ENCODE peak calls at places on chromosomes 7 and 10, in ten cellular contexts. U, J, D, W, C, F, B, N, P and M are unnamed samples.

GRCh38 chr7:16978358-16979244 is 96.8 kb upstream of the AGR3 start:
- DNase-seq in W (no peak), N (peak), J (no peak), P (no peak), C (no peak), F (no peak), U (no peak), D (peak), B (peak), M (peak)

GRCh38 chr7:22726345-22726848 is 603 bp upstream of the IL6 start:
- DNase-seq in N (peak), J (peak), W (peak), P (peak), F (peak), D (peak), B (peak), C (peak), U (peak), M (peak)

GRCh38 chr10:46544989-46545791 is 11.3 kb downstream of the GPRIN2 start:
- DNase-seq in F (no peak), C (peak), D (peak), W (no peak), B (peak), N (peak), U (no peak), J (no peak), P (peak), M (no peak)

GRCh38 chr7:20304366-20304765 is 26.3 kb upstream of the ITGB8 start:
- DNase-seq in N (peak), B (no peak), J (peak), D (no peak), F (no peak), P (peak), C (peak), W (peak), U (no peak), M (no peak)

GRCh38 chr10:44310762-44311562 is 73.9 kb downstream of the CXCL12 start:
- DNase-seq in J (no peak), W (no peak), N (peak), P (peak), F (peak), C (peak), D (peak), U (peak), B (peak), M (peak)

GRCh38 chr10:1872151-1872726 is 134.9 kb upstream of the ADARB2 start:
- DNase-seq in J (no peak), W (no peak), C (no peak), D (no peak), P (no peak), N (no peak), U (no peak), B (no peak), F (no peak), M (no peak)

GRCh38 chr10:29522038-29522855 is 112.5 kb downstream of the SVIL start:
- DNase-seq in D (no peak), F (no peak), J (no peak), U (no peak), C (no peak), B (peak), W (no peak), P (no peak), N (no peak), M (no peak)

GRCh38 chr7:17152698-17153097 is 145.8 kb upstream of the AHR start:
- DNase-seq in J (no peak), W (no peak), B (no peak), U (no peak), D (no peak), F (no peak), C (no peak), N (no peak), P (no peak), M (no peak)

GRCh38 chr10:132043861-132044695 is 21.7 kb upstream of the JAKMIP3 start:
- DNase-seq in J (no peak), F (no peak), W (no peak), D (no peak), N (no peak), C (no peak), U (no peak), P (no peak), B (no peak), M (no peak)

GRCh38 chr10:47040681-47041080 is 129.5 kb downstream of the PTPN20 start:
- DNase-seq in J (no peak), U (no peak), D (no peak), C (no peak), B (no peak), N (no peak), W (no peak), F (no peak), P (no peak), M (no peak)

GRCh38 chr7:30796105-30796869 is 25.1 kb downstream of the MINDY4 start:
- DNase-seq in J (no peak), W (no peak), U (no peak), B (peak), N (peak), D (no peak), P (no peak), F (no peak), C (no peak), M (no peak)

GRCh38 chr10:7102084-7102483 is 308.8 kb downstream of the SFMBT2 start:
- DNase-seq in J (no peak), W (no peak), U (no peak), P (no peak), C (no peak), F (no peak), B (no peak), N (no peak), D (no peak), M (no peak)

GRCh38 chr7:71601840-71602239 is 469.9 kb downstream of the GALNT17 start:
- DNase-seq in W (no peak), N (no peak), D (no peak), B (no peak), F (no peak), J (no peak), U (no peak), C (no peak), P (no peak), M (no peak)

GRCh38 chr10:116722736-116723427 is 19.5 kb downstream of the HSPA12A start:
- DNase-seq in F (no peak), W (no peak), C (no peak), J (no peak), N (no peak), D (no peak), P (no peak), B (no peak), U (no peak), M (no peak)

GRCh38 chr10:5576780-5577472 is 52.2 kb downstream of the CALML3 start:
- DNase-seq in P (no peak), D (no peak), J (peak), W (no peak), C (no peak), B (no peak), N (no peak), U (no peak), F (no peak), M (no peak)